ENCODE peak calls at places on chromosomes 12 and 14, in six cellular contexts. One of them, this sample, is unnamed.

GRCh38 chr12:13022737-13023370 is 21.3 kb upstream of the FAM234B start:
- DNase-seq in gastrocnemius medialis: no peak
- DNase-seq in activated CD4-positive, alpha-beta T cell treated with anti-CD3 and anti-CD28 coated beads, Interleukin-2, amount 10 ng/mL, durations not matched to agents 7 days and 5 days: no peak
- DNase-seq in ecto neural progenitor cell: no peak
- DNase-seq in fibroblast of the conjunctiva: no peak
- DNase-seq in activated T-helper 1 cell treated with anti-CD3 and anti-CD28 coated beads, Interleukin-2, amount 50 U/mL, for 16 hours: no peak
- DNase-seq in this sample: no peak

GRCh38 chr12:109715310-109716091 is 1.9 kb downstream of the FAM222A start:
- DNase-seq in fibroblast of the conjunctiva: no peak
- DNase-seq in ecto neural progenitor cell: peak
- DNase-seq in gastrocnemius medialis: peak
- DNase-seq in activated CD4-positive, alpha-beta T cell treated with anti-CD3 and anti-CD28 coated beads, Interleukin-2, amount 10 ng/mL, durations not matched to agents 7 days and 5 days: peak
- DNase-seq in activated T-helper 1 cell treated with anti-CD3 and anti-CD28 coated beads, Interleukin-2, amount 50 U/mL, for 16 hours: no peak
- DNase-seq in this sample: no peak

GRCh38 chr12:74747305-74747704 is 209.7 kb downstream of the ATXN7L3B start:
- DNase-seq in activated CD4-positive, alpha-beta T cell treated with anti-CD3 and anti-CD28 coated beads, Interleukin-2, amount 10 ng/mL, durations not matched to agents 7 days and 5 days: no peak
- DNase-seq in ecto neural progenitor cell: no peak
- DNase-seq in fibroblast of the conjunctiva: no peak
- DNase-seq in gastrocnemius medialis: no peak
- DNase-seq in activated T-helper 1 cell treated with anti-CD3 and anti-CD28 coated beads, Interleukin-2, amount 50 U/mL, for 16 hours: no peak
- DNase-seq in this sample: no peak

GRCh38 chr12:47361389-47362031 is 281.8 kb upstream of the AMIGO2 start:
- DNase-seq in fibroblast of the conjunctiva: no peak
- DNase-seq in gastrocnemius medialis: no peak
- DNase-seq in activated CD4-positive, alpha-beta T cell treated with anti-CD3 and anti-CD28 coated beads, Interleukin-2, amount 10 ng/mL, durations not matched to agents 7 days and 5 days: peak
- DNase-seq in ecto neural progenitor cell: no peak
- DNase-seq in activated T-helper 1 cell treated with anti-CD3 and anti-CD28 coated beads, Interleukin-2, amount 50 U/mL, for 16 hours: no peak
- DNase-seq in this sample: no peak

GRCh38 chr12:63930971-63931370 is 86.5 kb downstream of the SRGAP1 start:
- DNase-seq in ecto neural progenitor cell: no peak
- DNase-seq in activated T-helper 1 cell treated with anti-CD3 and anti-CD28 coated beads, Interleukin-2, amount 50 U/mL, for 16 hours: no peak
- DNase-seq in activated CD4-positive, alpha-beta T cell treated with anti-CD3 and anti-CD28 coated beads, Interleukin-2, amount 10 ng/mL, durations not matched to agents 7 days and 5 days: no peak
- DNase-seq in gastrocnemius medialis: no peak
- DNase-seq in fibroblast of the conjunctiva: no peak
- DNase-seq in this sample: no peak

GRCh38 chr12:47742253-47742825 is 16.3 kb downstream of the RAPGEF3 start:
- DNase-seq in activated CD4-positive, alpha-beta T cell treated with anti-CD3 and anti-CD28 coated beads, Interleukin-2, amount 10 ng/mL, durations not matched to agents 7 days and 5 days: peak
- DNase-seq in activated T-helper 1 cell treated with anti-CD3 and anti-CD28 coated beads, Interleukin-2, amount 50 U/mL, for 16 hours: peak
- DNase-seq in gastrocnemius medialis: no peak
- DNase-seq in ecto neural progenitor cell: no peak
- DNase-seq in fibroblast of the conjunctiva: no peak
- DNase-seq in this sample: no peak

GRCh38 chr12:54605138-54605970 is 16.9 kb upstream of the PPP1R1A start:
- DNase-seq in gastrocnemius medialis: no peak
- DNase-seq in ecto neural progenitor cell: peak
- DNase-seq in fibroblast of the conjunctiva: no peak
- DNase-seq in activated CD4-positive, alpha-beta T cell treated with anti-CD3 and anti-CD28 coated beads, Interleukin-2, amount 10 ng/mL, durations not matched to agents 7 days and 5 days: no peak
- DNase-seq in activated T-helper 1 cell treated with anti-CD3 and anti-CD28 coated beads, Interleukin-2, amount 50 U/mL, for 16 hours: no peak
- DNase-seq in this sample: no peak

GRCh38 chr12:29741342-29742241 is 42.1 kb downstream of the TMTC1 start:
- DNase-seq in gastrocnemius medialis: no peak
- DNase-seq in activated T-helper 1 cell treated with anti-CD3 and anti-CD28 coated beads, Interleukin-2, amount 50 U/mL, for 16 hours: no peak
- DNase-seq in ecto neural progenitor cell: no peak
- DNase-seq in fibroblast of the conjunctiva: peak
- DNase-seq in activated CD4-positive, alpha-beta T cell treated with anti-CD3 and anti-CD28 coated beads, Interleukin-2, amount 10 ng/mL, durations not matched to agents 7 days and 5 days: no peak
- DNase-seq in this sample: no peak

GRCh38 chr14:104085032-104085888 is at the start of gene ASPG:
- DNase-seq in activated CD4-positive, alpha-beta T cell treated with anti-CD3 and anti-CD28 coated beads, Interleukin-2, amount 10 ng/mL, durations not matched to agents 7 days and 5 days: no peak
- DNase-seq in activated T-helper 1 cell treated with anti-CD3 and anti-CD28 coated beads, Interleukin-2, amount 50 U/mL, for 16 hours: no peak
- DNase-seq in fibroblast of the conjunctiva: no peak
- DNase-seq in ecto neural progenitor cell: peak
- DNase-seq in gastrocnemius medialis: no peak
- DNase-seq in this sample: no peak

GRCh38 chr12:7985802-7986418 is 46.6 kb upstream of the FOXJ2 start:
- DNase-seq in activated T-helper 1 cell treated with anti-CD3 and anti-CD28 coated beads, Interleukin-2, amount 50 U/mL, for 16 hours: no peak
- DNase-seq in ecto neural progenitor cell: no peak
- DNase-seq in activated CD4-positive, alpha-beta T cell treated with anti-CD3 and anti-CD28 coated beads, Interleukin-2, amount 10 ng/mL, durations not matched to agents 7 days and 5 days: no peak
- DNase-seq in fibroblast of the conjunctiva: no peak
- DNase-seq in gastrocnemius medialis: no peak
- DNase-seq in this sample: no peak

GRCh38 chr12:113800201-113800600 is 165.9 kb downstream of the RBM19 start:
- DNase-seq in activated CD4-positive, alpha-beta T cell treated with anti-CD3 and anti-CD28 coated beads, Interleukin-2, amount 10 ng/mL, durations not matched to agents 7 days and 5 days: no peak
- DNase-seq in activated T-helper 1 cell treated with anti-CD3 and anti-CD28 coated beads, Interleukin-2, amount 50 U/mL, for 16 hours: no peak
- DNase-seq in gastrocnemius medialis: no peak
- DNase-seq in ecto neural progenitor cell: no peak
- DNase-seq in fibroblast of the conjunctiva: no peak
- DNase-seq in this sample: no peak

GRCh38 chr12:116392061-116392460 is 114.6 kb upstream of the MED13L start:
- DNase-seq in activated CD4-positive, alpha-beta T cell treated with anti-CD3 and anti-CD28 coated beads, Interleukin-2, amount 10 ng/mL, durations not matched to agents 7 days and 5 days: no peak
- DNase-seq in ecto neural progenitor cell: no peak
- DNase-seq in gastrocnemius medialis: no peak
- DNase-seq in activated T-helper 1 cell treated with anti-CD3 and anti-CD28 coated beads, Interleukin-2, amount 50 U/mL, for 16 hours: no peak
- DNase-seq in fibroblast of the conjunctiva: no peak
- DNase-seq in this sample: no peak

GRCh38 chr12:85130631-85131030 is 94.5 kb downstream of the LRRIQ1 start:
- DNase-seq in activated T-helper 1 cell treated with anti-CD3 and anti-CD28 coated beads, Interleukin-2, amount 50 U/mL, for 16 hours: no peak
- DNase-seq in activated CD4-positive, alpha-beta T cell treated with anti-CD3 and anti-CD28 coated beads, Interleukin-2, amount 10 ng/mL, durations not matched to agents 7 days and 5 days: no peak
- DNase-seq in fibroblast of the conjunctiva: peak
- DNase-seq in ecto neural progenitor cell: no peak
- DNase-seq in gastrocnemius medialis: no peak
- DNase-seq in this sample: no peak